ENCODE peak calls at places on chromosomes 5 and 9, in nine cellular contexts. One of them, this sample, is unnamed.

GRCh38 chr5:116595498-116595897 is 20.9 kb upstream of the SEMA6A start:
- DNase-seq in GM23248: no peak
- DNase-seq in MM.1S: no peak
- DNase-seq in neural progenitor cell: no peak
- DNase-seq in OCI-LY7: no peak
- DNase-seq in PC-3: no peak
- DNase-seq in GM23338: no peak
- DNase-seq in HCT116: no peak
- DNase-seq in SK-N-SH: no peak
- DNase-seq in this sample: no peak

GRCh38 chr9:19154135-19154612 is 26.9 kb upstream of the PLIN2 start:
- DNase-seq in GM23248: peak
- DNase-seq in MM.1S: no peak
- DNase-seq in neural progenitor cell: no peak
- DNase-seq in OCI-LY7: no peak
- DNase-seq in PC-3: no peak
- DNase-seq in GM23338: no peak
- DNase-seq in HCT116: no peak
- DNase-seq in SK-N-SH: no peak
- DNase-seq in this sample: peak

GRCh38 chr5:53161876-53162275 is 52.3 kb upstream of the MOCS2 start:
- DNase-seq in GM23248: peak
- DNase-seq in MM.1S: no peak
- DNase-seq in neural progenitor cell: no peak
- DNase-seq in OCI-LY7: no peak
- DNase-seq in PC-3: no peak
- DNase-seq in GM23338: no peak
- DNase-seq in HCT116: no peak
- DNase-seq in SK-N-SH: no peak
- DNase-seq in this sample: no peak

GRCh38 chr9:16023466-16023865 is 470.6 kb downstream of the CCDC171 start:
- DNase-seq in GM23248: peak
- DNase-seq in MM.1S: no peak
- DNase-seq in neural progenitor cell: no peak
- DNase-seq in OCI-LY7: no peak
- DNase-seq in PC-3: peak
- DNase-seq in GM23338: no peak
- DNase-seq in HCT116: no peak
- DNase-seq in SK-N-SH: no peak
- DNase-seq in this sample: no peak

GRCh38 chr5:166772770-166773169 is 1518.7 kb upstream of the WWC1 start:
- DNase-seq in GM23248: peak
- DNase-seq in MM.1S: no peak
- DNase-seq in neural progenitor cell: no peak
- DNase-seq in OCI-LY7: no peak
- DNase-seq in PC-3: peak
- DNase-seq in GM23338: no peak
- DNase-seq in HCT116: no peak
- DNase-seq in SK-N-SH: no peak
- DNase-seq in this sample: no peak

GRCh38 chr5:179258922-179259730 is 86.1 kb downstream of the ADAMTS2 start:
- DNase-seq in GM23248: peak
- DNase-seq in MM.1S: no peak
- DNase-seq in neural progenitor cell: no peak
- DNase-seq in OCI-LY7: no peak
- DNase-seq in PC-3: no peak
- DNase-seq in GM23338: no peak
- DNase-seq in HCT116: no peak
- DNase-seq in SK-N-SH: peak
- DNase-seq in this sample: peak

GRCh38 chr9:88829276-88829675 is 162.0 kb upstream of the S1PR3 start:
- DNase-seq in GM23248: no peak
- DNase-seq in MM.1S: no peak
- DNase-seq in neural progenitor cell: no peak
- DNase-seq in OCI-LY7: no peak
- DNase-seq in PC-3: peak
- DNase-seq in GM23338: no peak
- DNase-seq in HCT116: no peak
- DNase-seq in SK-N-SH: no peak
- DNase-seq in this sample: no peak

GRCh38 chr9:22052376-22052945 is 43.4 kb upstream of the CDKN2B start:
- DNase-seq in GM23248: peak
- DNase-seq in MM.1S: no peak
- DNase-seq in neural progenitor cell: peak
- DNase-seq in OCI-LY7: no peak
- DNase-seq in PC-3: peak
- DNase-seq in GM23338: no peak
- DNase-seq in HCT116: peak
- DNase-seq in SK-N-SH: no peak
- DNase-seq in this sample: peak

GRCh38 chr9:69307446-69308216 is 17.4 kb upstream of the ENTREP1 start:
- DNase-seq in GM23248: peak
- DNase-seq in MM.1S: no peak
- DNase-seq in neural progenitor cell: peak
- DNase-seq in OCI-LY7: no peak
- DNase-seq in PC-3: no peak
- DNase-seq in GM23338: peak
- DNase-seq in HCT116: no peak
- DNase-seq in SK-N-SH: no peak
- DNase-seq in this sample: peak

GRCh38 chr5:141039517-141039916 is 11.7 kb upstream of the PCDHB1 start:
- DNase-seq in GM23248: no peak
- DNase-seq in MM.1S: no peak
- DNase-seq in neural progenitor cell: no peak
- DNase-seq in OCI-LY7: no peak
- DNase-seq in PC-3: peak
- DNase-seq in GM23338: peak
- DNase-seq in HCT116: no peak
- DNase-seq in SK-N-SH: peak
- DNase-seq in this sample: peak

GRCh38 chr5:111680737-111681413 is 76.1 kb downstream of the NREP start:
- DNase-seq in GM23248: peak
- DNase-seq in MM.1S: no peak
- DNase-seq in neural progenitor cell: no peak
- DNase-seq in OCI-LY7: no peak
- DNase-seq in PC-3: peak
- DNase-seq in GM23338: no peak
- DNase-seq in HCT116: peak
- DNase-seq in SK-N-SH: peak
- DNase-seq in this sample: peak

GRCh38 chr5:71986101-71986500 is 121.2 kb upstream of the MAP1B start:
- DNase-seq in GM23248: no peak
- DNase-seq in MM.1S: no peak
- DNase-seq in neural progenitor cell: no peak
- DNase-seq in OCI-LY7: no peak
- DNase-seq in PC-3: no peak
- DNase-seq in GM23338: no peak
- DNase-seq in HCT116: no peak
- DNase-seq in SK-N-SH: no peak
- DNase-seq in this sample: no peak

GRCh38 chr5:22754155-22754554 is 99.0 kb downstream of the CDH12 start:
- DNase-seq in GM23248: no peak
- DNase-seq in MM.1S: no peak
- DNase-seq in neural progenitor cell: no peak
- DNase-seq in OCI-LY7: no peak
- DNase-seq in PC-3: no peak
- DNase-seq in GM23338: no peak
- DNase-seq in HCT116: no peak
- DNase-seq in SK-N-SH: no peak
- DNase-seq in this sample: no peak

GRCh38 chr5:143920772-143921171 is 108.8 kb downstream of the HMHB1 start:
- DNase-seq in GM23248: peak
- DNase-seq in MM.1S: no peak
- DNase-seq in neural progenitor cell: no peak
- DNase-seq in OCI-LY7: no peak
- DNase-seq in PC-3: peak
- DNase-seq in GM23338: no peak
- DNase-seq in HCT116: no peak
- DNase-seq in SK-N-SH: no peak
- DNase-seq in this sample: no peak

GRCh38 chr5:163880307-163880706 is 374.9 kb downstream of the MAT2B start:
- DNase-seq in GM23248: no peak
- DNase-seq in MM.1S: no peak
- DNase-seq in neural progenitor cell: no peak
- DNase-seq in OCI-LY7: no peak
- DNase-seq in PC-3: no peak
- DNase-seq in GM23338: no peak
- DNase-seq in HCT116: no peak
- DNase-seq in SK-N-SH: no peak
- DNase-seq in this sample: no peak

GRCh38 chr5:179280095-179280490 is 65.2 kb downstream of the ADAMTS2 start:
- DNase-seq in GM23248: no peak
- DNase-seq in MM.1S: no peak
- DNase-seq in neural progenitor cell: no peak
- DNase-seq in OCI-LY7: no peak
- DNase-seq in PC-3: no peak
- DNase-seq in GM23338: no peak
- DNase-seq in HCT116: no peak
- DNase-seq in SK-N-SH: no peak
- DNase-seq in this sample: no peak

GRCh38 chr5:862367-863243 is 11.8 kb upstream of the ZDHHC11 start:
- DNase-seq in GM23248: peak
- DNase-seq in MM.1S: no peak
- DNase-seq in neural progenitor cell: no peak
- DNase-seq in OCI-LY7: no peak
- DNase-seq in PC-3: peak
- DNase-seq in GM23338: no peak
- DNase-seq in HCT116: no peak
- DNase-seq in SK-N-SH: no peak
- DNase-seq in this sample: no peak

GRCh38 chr5:78927657-78928282 is 57.3 kb downstream of the ARSB start:
- DNase-seq in GM23248: peak
- DNase-seq in MM.1S: no peak
- DNase-seq in neural progenitor cell: peak
- DNase-seq in OCI-LY7: no peak
- DNase-seq in PC-3: peak
- DNase-seq in GM23338: peak
- DNase-seq in HCT116: peak
- DNase-seq in SK-N-SH: no peak
- DNase-seq in this sample: peak

GRCh38 chr9:32378496-32378895 is 5.9 kb upstream of the ACO1 start:
- DNase-seq in GM23248: peak
- DNase-seq in MM.1S: peak
- DNase-seq in neural progenitor cell: peak
- DNase-seq in OCI-LY7: peak
- DNase-seq in PC-3: peak
- DNase-seq in GM23338: peak
- DNase-seq in HCT116: peak
- DNase-seq in SK-N-SH: peak
- DNase-seq in this sample: peak

GRCh38 chr9:113573959-113574352 is 110.4 kb downstream of the RGS3 start:
- DNase-seq in GM23248: no peak
- DNase-seq in MM.1S: no peak
- DNase-seq in neural progenitor cell: no peak
- DNase-seq in OCI-LY7: no peak
- DNase-seq in PC-3: no peak
- DNase-seq in GM23338: no peak
- DNase-seq in HCT116: no peak
- DNase-seq in SK-N-SH: no peak
- DNase-seq in this sample: no peak

GRCh38 chr9:113574381-113575262 is 111.1 kb downstream of the RGS3 start:
- DNase-seq in GM23248: peak
- DNase-seq in MM.1S: no peak
- DNase-seq in neural progenitor cell: no peak
- DNase-seq in OCI-LY7: no peak
- DNase-seq in PC-3: peak
- DNase-seq in GM23338: no peak
- DNase-seq in HCT116: no peak
- DNase-seq in SK-N-SH: no peak
- DNase-seq in this sample: no peak

GRCh38 chr9:113572076-113572861 is 108.7 kb downstream of the RGS3 start:
- DNase-seq in GM23248: no peak
- DNase-seq in MM.1S: no peak
- DNase-seq in neural progenitor cell: no peak
- DNase-seq in OCI-LY7: no peak
- DNase-seq in PC-3: no peak
- DNase-seq in GM23338: no peak
- DNase-seq in HCT116: no peak
- DNase-seq in SK-N-SH: no peak
- DNase-seq in this sample: no peak

GRCh38 chr9:113570749-113571711 is 107.5 kb downstream of the RGS3 start:
- DNase-seq in GM23248: no peak
- DNase-seq in MM.1S: no peak
- DNase-seq in neural progenitor cell: no peak
- DNase-seq in OCI-LY7: no peak
- DNase-seq in PC-3: peak
- DNase-seq in GM23338: no peak
- DNase-seq in HCT116: no peak
- DNase-seq in SK-N-SH: no peak
- DNase-seq in this sample: no peak

GRCh38 chr9:113573303-113573958 is 109.9 kb downstream of the RGS3 start:
- DNase-seq in GM23248: no peak
- DNase-seq in MM.1S: no peak
- DNase-seq in neural progenitor cell: no peak
- DNase-seq in OCI-LY7: no peak
- DNase-seq in PC-3: no peak
- DNase-seq in GM23338: no peak
- DNase-seq in HCT116: no peak
- DNase-seq in SK-N-SH: no peak
- DNase-seq in this sample: no peak
- TF ChIP-seq EZH2phosphoT487 in GM23248: no peak
- TF ChIP-seq EZH2phosphoT487 in MM.1S: no peak
- TF ChIP-seq EZH2phosphoT487 in neural progenitor cell: no peak
- TF ChIP-seq EZH2phosphoT487 in OCI-LY7: no peak
- TF ChIP-seq EZH2phosphoT487 in PC-3: no peak
- TF ChIP-seq EZH2phosphoT487 in GM23338: no peak
- TF ChIP-seq EZH2phosphoT487 in HCT116: no peak
- TF ChIP-seq EZH2phosphoT487 in SK-N-SH: no peak
- TF ChIP-seq EZH2phosphoT487 in this sample: no peak

GRCh38 chr9:78325846-78326350 is 29.0 kb downstream of the PSAT1 start:
- DNase-seq in GM23248: no peak
- DNase-seq in MM.1S: no peak
- DNase-seq in neural progenitor cell: no peak
- DNase-seq in OCI-LY7: no peak
- DNase-seq in PC-3: no peak
- DNase-seq in GM23338: no peak
- DNase-seq in HCT116: no peak
- DNase-seq in SK-N-SH: peak
- DNase-seq in this sample: no peak
- H3K27ac ChIP-seq in GM23248: no peak
- H3K27ac ChIP-seq in MM.1S: no peak
- H3K27ac ChIP-seq in neural progenitor cell: no peak
- H3K27ac ChIP-seq in OCI-LY7: no peak
- H3K27ac ChIP-seq in PC-3: no peak
- H3K27ac ChIP-seq in GM23338: peak
- H3K27ac ChIP-seq in HCT116: no peak
- H3K27ac ChIP-seq in SK-N-SH: peak
- H3K27ac ChIP-seq in this sample: no peak

GRCh38 chr5:132760601-132761317 is 13.5 kb downstream of the CCNI2 start:
- DNase-seq in GM23248: no peak
- DNase-seq in MM.1S: no peak
- DNase-seq in neural progenitor cell: no peak
- DNase-seq in OCI-LY7: no peak
- DNase-seq in PC-3: no peak
- DNase-seq in GM23338: no peak
- DNase-seq in HCT116: no peak
- DNase-seq in SK-N-SH: no peak
- DNase-seq in this sample: no peak
- TF ChIP-seq EZH2phosphoT487 in GM23248: no peak
- TF ChIP-seq EZH2phosphoT487 in MM.1S: no peak
- TF ChIP-seq EZH2phosphoT487 in neural progenitor cell: no peak
- TF ChIP-seq EZH2phosphoT487 in OCI-LY7: no peak
- TF ChIP-seq EZH2phosphoT487 in PC-3: no peak
- TF ChIP-seq EZH2phosphoT487 in GM23338: no peak
- TF ChIP-seq EZH2phosphoT487 in HCT116: no peak
- TF ChIP-seq EZH2phosphoT487 in SK-N-SH: no peak
- TF ChIP-seq EZH2phosphoT487 in this sample: no peak

GRCh38 chr9:77847626-77848025 is 184.0 kb downstream of the GNAQ start:
- DNase-seq in GM23248: no peak
- DNase-seq in MM.1S: no peak
- DNase-seq in neural progenitor cell: no peak
- DNase-seq in OCI-LY7: no peak
- DNase-seq in PC-3: no peak
- DNase-seq in GM23338: no peak
- DNase-seq in HCT116: no peak
- DNase-seq in SK-N-SH: no peak
- DNase-seq in this sample: no peak
- H3K27ac ChIP-seq in GM23248: no peak
- H3K27ac ChIP-seq in MM.1S: no peak
- H3K27ac ChIP-seq in neural progenitor cell: no peak
- H3K27ac ChIP-seq in OCI-LY7: no peak
- H3K27ac ChIP-seq in PC-3: no peak
- H3K27ac ChIP-seq in GM23338: no peak
- H3K27ac ChIP-seq in HCT116: no peak
- H3K27ac ChIP-seq in SK-N-SH: no peak
- H3K27ac ChIP-seq in this sample: peak